ENCODE peak calls at places on chromosome 16, in ten cellular contexts. One of them, this sample, is unnamed.

GRCh38 chr16:24975428-24975889 is 39.7 kb downstream of the ARHGAP17 start:
- DNase-seq in AML-193: no peak
- DNase-seq in HTR-8/SVneo: no peak
- DNase-seq in activated CD4-positive, alpha-beta T cell treated with anti-CD3 and anti-CD28 coated beads, Interleukin-2, amount 50 U/mL, for 4 hours: no peak
- DNase-seq in esophagus muscularis mucosa: no peak
- DNase-seq in GM12865: peak
- DNase-seq in activated T-cell treated with anti-CD3 and anti-CD28 coated beads for 1 hour: no peak
- DNase-seq in glutamatergic neuron: no peak
- DNase-seq in left ventricle myocardium superior: no peak
- DNase-seq in iris pigment epithelial cell: peak
- DNase-seq in this sample: no peak

GRCh38 chr16:22373662-22374310 is 633 bp downstream of the CDR2 start:
- DNase-seq in activated T-cell treated with anti-CD3 and anti-CD28 coated beads for 1 hour: peak
- DNase-seq in activated CD4-positive, alpha-beta T cell treated with anti-CD3 and anti-CD28 coated beads, Interleukin-2, amount 50 U/mL, for 4 hours: peak
- DNase-seq in esophagus muscularis mucosa: no peak
- DNase-seq in iris pigment epithelial cell: peak
- DNase-seq in glutamatergic neuron: peak
- DNase-seq in GM12865: peak
- DNase-seq in AML-193: no peak
- DNase-seq in left ventricle myocardium superior: peak
- DNase-seq in HTR-8/SVneo: no peak
- DNase-seq in this sample: peak

GRCh38 chr16:53565300-53565699 is 62.3 kb upstream of the AKTIP start:
- DNase-seq in HTR-8/SVneo: no peak
- DNase-seq in iris pigment epithelial cell: no peak
- DNase-seq in glutamatergic neuron: no peak
- DNase-seq in GM12865: no peak
- DNase-seq in activated CD4-positive, alpha-beta T cell treated with anti-CD3 and anti-CD28 coated beads, Interleukin-2, amount 50 U/mL, for 4 hours: no peak
- DNase-seq in esophagus muscularis mucosa: no peak
- DNase-seq in left ventricle myocardium superior: no peak
- DNase-seq in activated T-cell treated with anti-CD3 and anti-CD28 coated beads for 1 hour: no peak
- DNase-seq in AML-193: no peak
- DNase-seq in this sample: peak

GRCh38 chr16:50932348-50932916 is 190.5 kb downstream of the CYLD start:
- DNase-seq in HTR-8/SVneo: no peak
- DNase-seq in GM12865: no peak
- DNase-seq in AML-193: peak
- DNase-seq in iris pigment epithelial cell: no peak
- DNase-seq in activated T-cell treated with anti-CD3 and anti-CD28 coated beads for 1 hour: no peak
- DNase-seq in activated CD4-positive, alpha-beta T cell treated with anti-CD3 and anti-CD28 coated beads, Interleukin-2, amount 50 U/mL, for 4 hours: no peak
- DNase-seq in esophagus muscularis mucosa: no peak
- DNase-seq in left ventricle myocardium superior: no peak
- DNase-seq in glutamatergic neuron: no peak
- DNase-seq in this sample: no peak

GRCh38 chr16:86044241-86044671 is 145.3 kb downstream of the IRF8 start:
- DNase-seq in glutamatergic neuron: peak
- DNase-seq in iris pigment epithelial cell: peak
- DNase-seq in GM12865: peak
- DNase-seq in HTR-8/SVneo: peak
- DNase-seq in esophagus muscularis mucosa: no peak
- DNase-seq in activated T-cell treated with anti-CD3 and anti-CD28 coated beads for 1 hour: peak
- DNase-seq in AML-193: peak
- DNase-seq in activated CD4-positive, alpha-beta T cell treated with anti-CD3 and anti-CD28 coated beads, Interleukin-2, amount 50 U/mL, for 4 hours: peak
- DNase-seq in left ventricle myocardium superior: peak
- DNase-seq in this sample: no peak

GRCh38 chr16:75761111-75761510 is 34.8 kb upstream of the CPHXL start:
- DNase-seq in HTR-8/SVneo: no peak
- DNase-seq in glutamatergic neuron: no peak
- DNase-seq in GM12865: peak
- DNase-seq in activated T-cell treated with anti-CD3 and anti-CD28 coated beads for 1 hour: no peak
- DNase-seq in iris pigment epithelial cell: peak
- DNase-seq in esophagus muscularis mucosa: no peak
- DNase-seq in activated CD4-positive, alpha-beta T cell treated with anti-CD3 and anti-CD28 coated beads, Interleukin-2, amount 50 U/mL, for 4 hours: no peak
- DNase-seq in left ventricle myocardium superior: no peak
- DNase-seq in AML-193: no peak
- DNase-seq in this sample: no peak

GRCh38 chr16:15521758-15522509 is 87.5 kb downstream of the BMERB1 start:
- DNase-seq in esophagus muscularis mucosa: no peak
- DNase-seq in activated T-cell treated with anti-CD3 and anti-CD28 coated beads for 1 hour: no peak
- DNase-seq in HTR-8/SVneo: no peak
- DNase-seq in activated CD4-positive, alpha-beta T cell treated with anti-CD3 and anti-CD28 coated beads, Interleukin-2, amount 50 U/mL, for 4 hours: no peak
- DNase-seq in iris pigment epithelial cell: peak
- DNase-seq in left ventricle myocardium superior: no peak
- DNase-seq in AML-193: no peak
- DNase-seq in GM12865: no peak
- DNase-seq in glutamatergic neuron: no peak
- DNase-seq in this sample: no peak

GRCh38 chr16:12580809-12581208 is 222.9 kb downstream of the CPPED1 start:
- DNase-seq in AML-193: no peak
- DNase-seq in iris pigment epithelial cell: no peak
- DNase-seq in glutamatergic neuron: no peak
- DNase-seq in HTR-8/SVneo: no peak
- DNase-seq in esophagus muscularis mucosa: no peak
- DNase-seq in left ventricle myocardium superior: no peak
- DNase-seq in GM12865: peak
- DNase-seq in activated T-cell treated with anti-CD3 and anti-CD28 coated beads for 1 hour: no peak
- DNase-seq in activated CD4-positive, alpha-beta T cell treated with anti-CD3 and anti-CD28 coated beads, Interleukin-2, amount 50 U/mL, for 4 hours: no peak
- DNase-seq in this sample: no peak

GRCh38 chr16:20803192-20803560 is 3.1 kb downstream of the ERI2 start:
- DNase-seq in esophagus muscularis mucosa: no peak
- DNase-seq in HTR-8/SVneo: no peak
- DNase-seq in glutamatergic neuron: no peak
- DNase-seq in activated T-cell treated with anti-CD3 and anti-CD28 coated beads for 1 hour: no peak
- DNase-seq in GM12865: no peak
- DNase-seq in iris pigment epithelial cell: no peak
- DNase-seq in left ventricle myocardium superior: no peak
- DNase-seq in activated CD4-positive, alpha-beta T cell treated with anti-CD3 and anti-CD28 coated beads, Interleukin-2, amount 50 U/mL, for 4 hours: no peak
- DNase-seq in AML-193: no peak
- DNase-seq in this sample: no peak

GRCh38 chr16:15046692-15047376 is 9.0 kb downstream of the NTAN1 start:
- DNase-seq in GM12865: no peak
- DNase-seq in AML-193: no peak
- DNase-seq in activated T-cell treated with anti-CD3 and anti-CD28 coated beads for 1 hour: no peak
- DNase-seq in esophagus muscularis mucosa: no peak
- DNase-seq in iris pigment epithelial cell: no peak
- DNase-seq in HTR-8/SVneo: no peak
- DNase-seq in left ventricle myocardium superior: no peak
- DNase-seq in activated CD4-positive, alpha-beta T cell treated with anti-CD3 and anti-CD28 coated beads, Interleukin-2, amount 50 U/mL, for 4 hours: no peak
- DNase-seq in glutamatergic neuron: no peak
- DNase-seq in this sample: no peak

GRCh38 chr16:84598391-84598750 is 19.5 kb downstream of the COTL1 start:
- DNase-seq in left ventricle myocardium superior: no peak
- DNase-seq in GM12865: no peak
- DNase-seq in esophagus muscularis mucosa: no peak
- DNase-seq in activated CD4-positive, alpha-beta T cell treated with anti-CD3 and anti-CD28 coated beads, Interleukin-2, amount 50 U/mL, for 4 hours: no peak
- DNase-seq in glutamatergic neuron: peak
- DNase-seq in HTR-8/SVneo: no peak
- DNase-seq in AML-193: no peak
- DNase-seq in iris pigment epithelial cell: no peak
- DNase-seq in activated T-cell treated with anti-CD3 and anti-CD28 coated beads for 1 hour: no peak
- DNase-seq in this sample: no peak

GRCh38 chr16:21565816-21566669 is 33.3 kb upstream of the METTL9 start:
- DNase-seq in activated CD4-positive, alpha-beta T cell treated with anti-CD3 and anti-CD28 coated beads, Interleukin-2, amount 50 U/mL, for 4 hours: no peak
- DNase-seq in glutamatergic neuron: no peak
- DNase-seq in iris pigment epithelial cell: peak
- DNase-seq in AML-193: no peak
- DNase-seq in HTR-8/SVneo: no peak
- DNase-seq in esophagus muscularis mucosa: no peak
- DNase-seq in activated T-cell treated with anti-CD3 and anti-CD28 coated beads for 1 hour: no peak
- DNase-seq in GM12865: peak
- DNase-seq in left ventricle myocardium superior: no peak
- DNase-seq in this sample: no peak

GRCh38 chr16:85916141-85916890 is 17.4 kb downstream of the IRF8 start:
- DNase-seq in esophagus muscularis mucosa: no peak
- DNase-seq in activated CD4-positive, alpha-beta T cell treated with anti-CD3 and anti-CD28 coated beads, Interleukin-2, amount 50 U/mL, for 4 hours: no peak
- DNase-seq in iris pigment epithelial cell: peak
- DNase-seq in left ventricle myocardium superior: peak
- DNase-seq in AML-193: peak
- DNase-seq in glutamatergic neuron: no peak
- DNase-seq in HTR-8/SVneo: no peak
- DNase-seq in activated T-cell treated with anti-CD3 and anti-CD28 coated beads for 1 hour: no peak
- DNase-seq in GM12865: no peak
- DNase-seq in this sample: no peak

GRCh38 chr16:90020838-90021382 is 1.7 kb upstream of the DBNDD1 start:
- DNase-seq in esophagus muscularis mucosa: no peak
- DNase-seq in GM12865: peak
- DNase-seq in activated T-cell treated with anti-CD3 and anti-CD28 coated beads for 1 hour: no peak
- DNase-seq in activated CD4-positive, alpha-beta T cell treated with anti-CD3 and anti-CD28 coated beads, Interleukin-2, amount 50 U/mL, for 4 hours: no peak
- DNase-seq in AML-193: peak
- DNase-seq in iris pigment epithelial cell: peak
- DNase-seq in glutamatergic neuron: no peak
- DNase-seq in left ventricle myocardium superior: no peak
- DNase-seq in HTR-8/SVneo: peak
- DNase-seq in this sample: no peak

GRCh38 chr16:4414187-4414909 is 2.0 kb downstream of the CORO7 start:
- DNase-seq in esophagus muscularis mucosa: no peak
- DNase-seq in glutamatergic neuron: no peak
- DNase-seq in HTR-8/SVneo: no peak
- DNase-seq in GM12865: peak
- DNase-seq in activated CD4-positive, alpha-beta T cell treated with anti-CD3 and anti-CD28 coated beads, Interleukin-2, amount 50 U/mL, for 4 hours: peak
- DNase-seq in activated T-cell treated with anti-CD3 and anti-CD28 coated beads for 1 hour: peak
- DNase-seq in AML-193: no peak
- DNase-seq in left ventricle myocardium superior: no peak
- DNase-seq in iris pigment epithelial cell: no peak
- DNase-seq in this sample: no peak

GRCh38 chr16:88807142-88807625 is 3.6 kb downstream of the CDT1 start:
- DNase-seq in AML-193: no peak
- DNase-seq in esophagus muscularis mucosa: no peak
- DNase-seq in HTR-8/SVneo: no peak
- DNase-seq in glutamatergic neuron: no peak
- DNase-seq in left ventricle myocardium superior: no peak
- DNase-seq in activated CD4-positive, alpha-beta T cell treated with anti-CD3 and anti-CD28 coated beads, Interleukin-2, amount 50 U/mL, for 4 hours: no peak
- DNase-seq in iris pigment epithelial cell: no peak
- DNase-seq in GM12865: no peak
- DNase-seq in activated T-cell treated with anti-CD3 and anti-CD28 coated beads for 1 hour: no peak
- DNase-seq in this sample: no peak

This sample was measured in osteocyte.